ENCODE peak calls at places on chromosomes 16 and 17, in nine cellular contexts. X is Peyer's patch, V is adrenal gland, O is tibial artery, E is colonic mucosa, D is keratinocyte, P is astrocyte, A is PC-9, W is suprapubic skin. H is an unnamed sample.

GRCh38 chr17:50559674-50560184 is 786 bp upstream of the CACNA1G start:
- DNase-seq in A (no peak), P (peak), W (no peak), O (peak), E (peak), X (peak), D (no peak), V (peak), H (no peak)

GRCh38 chr16:64977211-64977920 is 144.5 kb downstream of the CDH11 start:
- DNase-seq in A (no peak), D (no peak), X (no peak), P (no peak), E (no peak), V (no peak), W (no peak), O (no peak), H (no peak)

GRCh38 chr16:8905168-8905762 is 23.1 kb downstream of the LITAFD start:
- DNase-seq in W (no peak), P (peak), D (no peak), A (peak), X (no peak), O (no peak), V (no peak), E (no peak), H (no peak)

GRCh38 chr16:68116256-68116853 is 31.2 kb downstream of the NFATC3 start:
- DNase-seq in A (no peak), P (peak), W (no peak), V (no peak), D (no peak), X (no peak), O (no peak), E (no peak), H (no peak)

GRCh38 chr16:89687092-89687940 is 827 bp downstream of the CDK10 start:
- DNase-seq in E (peak), W (peak), X (peak), D (no peak), A (peak), P (peak), V (no peak), O (no peak), H (peak)

GRCh38 chr17:8117980-8118768 is at the start of gene ALOXE3:
- DNase-seq in X (peak), E (peak), A (peak), O (no peak), V (peak), P (peak), D (peak), W (no peak), H (no peak)

GRCh38 chr16:71296584-71297133 is 7.5 kb upstream of the CMTR2 start:
- DNase-seq in D (no peak), A (no peak), P (no peak), W (no peak), V (no peak), X (no peak), E (no peak), O (no peak), H (no peak)

GRCh38 chr17:18999394-18999793 is 5.2 kb downstream of the FAM83G start:
- DNase-seq in D (no peak), X (no peak), A (no peak), E (no peak), W (no peak), V (no peak), P (no peak), O (no peak), H (no peak)

GRCh38 chr16:86823895-86824671 is 245.7 kb downstream of the FOXL1 start:
- DNase-seq in E (no peak), O (no peak), W (no peak), D (no peak), P (peak), X (no peak), V (no peak), A (no peak), H (no peak)

GRCh38 chr17:81429813-81430510 is 34.7 kb downstream of the BAHCC1 start:
- DNase-seq in O (no peak), X (no peak), E (no peak), V (peak), W (no peak), D (no peak), P (no peak), A (no peak), H (no peak)

GRCh38 chr17:63464691-63465090 is 12.2 kb upstream of the ACE start:
- DNase-seq in D (no peak), X (no peak), E (no peak), A (no peak), W (no peak), P (no peak), O (no peak), V (no peak), H (no peak)

GRCh38 chr16:87322833-87323726 is 5.9 kb upstream of the C16orf95 start:
- DNase-seq in V (peak), W (no peak), D (no peak), O (no peak), A (no peak), P (no peak), E (no peak), X (no peak), H (no peak)

GRCh38 chr17:75371981-75372380 is 33.5 kb downstream of the GRB2 start:
- DNase-seq in W (no peak), O (no peak), D (no peak), V (no peak), E (no peak), P (no peak), A (no peak), X (no peak), H (no peak)

GRCh38 chr16:89017543-89017942 is 40.5 kb upstream of the CBFA2T3 start:
- DNase-seq in X (no peak), P (no peak), D (no peak), W (peak), A (no peak), V (no peak), O (no peak), E (no peak), H (no peak)

GRCh38 chr16:66383551-66383950 is 17.1 kb downstream of the CDH5 start:
- DNase-seq in O (no peak), W (no peak), D (no peak), X (no peak), A (no peak), E (no peak), V (no peak), P (no peak), H (no peak)

GRCh38 chr16:81265658-81266451 is 27.4 kb downstream of the BCO1 start:
- DNase-seq in A (no peak), E (peak), O (peak), V (peak), W (no peak), D (no peak), X (peak), P (peak), H (no peak)

GRCh38 chr17:6856054-6856453 is 24.5 kb upstream of the TEKT1 start:
- DNase-seq in P (no peak), O (no peak), A (no peak), E (no peak), D (no peak), W (no peak), X (no peak), V (no peak), H (no peak)

GRCh38 chr17:19737305-19738072 is 10.6 kb downstream of the ALDH3A1 start:
- DNase-seq in V (no peak), D (no peak), P (no peak), A (no peak), W (no peak), X (no peak), O (no peak), E (no peak), H (no peak)

GRCh38 chr16:391885-392335 is 5.1 kb upstream of the NME4 start:
- DNase-seq in X (peak), P (peak), D (peak), O (no peak), A (peak), W (no peak), E (peak), V (no peak), H (peak)

GRCh38 chr17:37844158-37844976 is 79.8 kb upstream of the TBC1D3K start:
- DNase-seq in V (peak), D (no peak), O (peak), A (no peak), W (no peak), P (peak), E (peak), X (peak), H (peak)

GRCh38 chr17:15341385-15341849 is at the start of gene TEKT3:
- DNase-seq in D (no peak), X (peak), A (no peak), V (peak), P (peak), O (peak), E (peak), W (peak), H (no peak)

GRCh38 chr16:49923411-49923810 is 67.5 kb upstream of the ZNF423 start:
- DNase-seq in X (no peak), D (no peak), E (no peak), A (no peak), P (no peak), W (no peak), V (no peak), O (no peak), H (no peak)

GRCh38 chr17:32483451-32484019 is 3.3 kb upstream of the CDK5R1 start:
- DNase-seq in A (peak), O (peak), P (peak), V (peak), D (no peak), X (peak), E (peak), W (peak), H (peak)

GRCh38 chr17:76938009-76938408 is 69.8 kb downstream of the MGAT5B start:
- DNase-seq in E (no peak), W (no peak), P (no peak), A (no peak), D (no peak), O (no peak), X (no peak), V (no peak), H (no peak)

GRCh38 chr17:36920032-36921000 is 17.0 kb upstream of the LHX1 start:
- DNase-seq in X (no peak), A (peak), D (no peak), P (peak), O (no peak), V (no peak), W (no peak), E (no peak), H (no peak)

GRCh38 chr16:83356266-83356665 is 451.5 kb upstream of the HSBP1 start:
- DNase-seq in P (peak), X (no peak), D (peak), V (peak), O (no peak), E (no peak), A (no peak), W (no peak), H (no peak)

GRCh38 chr16:69724981-69725479 is 1.3 kb downstream of the NQO1 start:
- DNase-seq in D (no peak), A (no peak), W (no peak), V (no peak), P (no peak), X (peak), O (no peak), E (no peak), H (no peak)

GRCh38 chr16:75264531-75264998 is 13.1 kb upstream of the BCAR1 start:
- DNase-seq in O (peak), X (no peak), W (no peak), E (no peak), P (no peak), V (peak), A (no peak), D (no peak), H (peak)

GRCh38 chr17:59652119-59652518 is 32.4 kb downstream of the CLTC start:
- DNase-seq in D (no peak), A (no peak), O (no peak), V (no peak), E (no peak), W (no peak), X (no peak), P (peak), H (no peak)

GRCh38 chr17:65057520-65058075 is 1.1 kb upstream of the GNA13 start:
- DNase-seq in O (no peak), W (no peak), E (peak), X (peak), D (no peak), V (peak), A (no peak), P (no peak), H (no peak)

GRCh38 chr17:65060855-65061254 is 4.3 kb upstream of the GNA13 start:
- DNase-seq in E (no peak), D (no peak), X (no peak), W (no peak), V (no peak), P (no peak), A (no peak), O (no peak), H (no peak)

GRCh38 chr17:65058151-65058550 is 1.6 kb upstream of the GNA13 start:
- DNase-seq in P (no peak), A (no peak), X (no peak), O (no peak), W (no peak), E (no peak), D (no peak), V (no peak), H (no peak)

GRCh38 chr17:65055708-65056638 is 567 bp downstream of the GNA13 start:
- DNase-seq in P (peak), D (no peak), A (peak), V (peak), X (peak), O (peak), E (peak), W (peak), H (peak)

GRCh38 chr17:65058615-65059014 is 2.1 kb upstream of the GNA13 start:
- DNase-seq in X (no peak), V (no peak), P (no peak), E (no peak), A (no peak), O (no peak), D (no peak), W (no peak), H (no peak)
- H3K27ac ChIP-seq in X (no peak), V (no peak), P (no peak), E (peak), A (no peak), O (no peak), D (peak), W (peak), H (no peak)

GRCh38 chr17:34852614-34853013 is 108.6 kb downstream of the CCT6B start:
- DNase-seq in V (no peak), O (no peak), P (no peak), D (no peak), W (no peak), X (no peak), A (no peak), E (no peak), H (no peak)
- TF ChIP-seq CTCF in V (no peak), O (no peak), P (no peak), D (no peak), W (no peak), X (no peak), A (no peak), E (no peak), H (no peak)

DNA sequence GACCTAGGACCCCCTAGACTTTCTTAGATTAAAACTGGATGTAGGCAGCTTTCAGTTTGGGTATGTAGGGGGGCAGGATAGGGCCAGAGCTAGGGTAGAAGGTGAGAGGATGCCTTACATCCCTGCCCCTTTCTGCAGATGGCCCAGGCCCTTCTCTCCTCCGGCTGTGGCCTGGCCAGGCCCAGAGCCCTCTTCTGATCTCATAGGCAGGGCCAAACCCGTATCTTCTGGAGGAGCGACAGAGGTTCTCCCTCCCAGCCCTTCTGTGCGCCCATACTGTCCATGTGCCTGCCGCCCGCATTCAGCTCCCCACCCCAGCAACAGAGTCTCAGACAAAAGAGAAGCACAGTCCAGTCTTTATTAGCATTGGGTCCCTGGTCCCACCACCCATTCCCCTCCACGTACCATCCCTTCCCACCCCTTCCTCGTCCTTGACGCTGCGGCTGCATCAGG is 2.0 kb upstream of the TSPOAP1 start:
- DNase-seq in A (no peak), X (no peak), W (no peak), D (no peak), V (no peak), E (no peak), O (no peak), P (no peak), H (no peak)
- H3K27ac ChIP-seq in A (no peak), X (peak), W (peak), D (no peak), V (no peak), E (peak), O (no peak), P (no peak), H (no peak)

DNA sequence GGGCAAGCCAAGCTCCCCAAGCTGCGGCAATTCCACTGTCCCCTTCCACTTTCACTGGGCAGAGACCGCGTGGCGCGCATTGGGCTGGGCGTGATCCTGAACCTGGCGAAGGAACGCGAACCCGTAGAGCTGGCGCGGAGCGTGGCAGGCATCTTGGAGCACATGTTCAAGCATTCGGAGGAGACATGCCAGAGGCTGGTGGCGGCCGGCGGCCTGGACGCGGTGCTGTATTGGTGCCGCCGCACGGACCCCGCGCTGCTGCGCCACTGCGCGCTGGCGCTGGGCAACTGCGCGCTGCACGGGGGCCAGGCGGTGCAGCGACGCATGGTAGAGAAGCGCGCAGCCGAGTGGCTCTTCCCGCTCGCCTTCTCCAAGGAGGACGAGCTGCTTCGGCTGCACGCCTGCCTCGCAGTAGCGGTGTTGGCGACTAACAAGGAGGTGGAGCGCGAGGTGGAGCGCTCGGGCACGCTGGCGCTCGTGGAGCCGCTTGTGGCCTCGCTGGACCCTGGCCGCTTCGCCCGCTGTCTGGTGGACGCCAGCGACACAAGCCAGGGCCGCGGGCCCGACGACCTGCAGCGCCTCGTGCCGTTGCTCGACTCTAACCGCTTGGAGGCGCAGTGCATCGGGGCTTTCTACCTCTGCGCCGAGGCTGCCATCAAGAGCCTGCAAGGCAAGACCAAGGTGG is 9.8 kb downstream of the SARM1 start:
- DNase-seq in X (peak), W (no peak), D (no peak), E (peak), O (no peak), V (no peak), A (no peak), P (no peak), H (no peak)
- TF ChIP-seq CTCF in X (no peak), W (peak), D (peak), E (peak), O (no peak), V (no peak), A (no peak), P (no peak), H (no peak)

DNA sequence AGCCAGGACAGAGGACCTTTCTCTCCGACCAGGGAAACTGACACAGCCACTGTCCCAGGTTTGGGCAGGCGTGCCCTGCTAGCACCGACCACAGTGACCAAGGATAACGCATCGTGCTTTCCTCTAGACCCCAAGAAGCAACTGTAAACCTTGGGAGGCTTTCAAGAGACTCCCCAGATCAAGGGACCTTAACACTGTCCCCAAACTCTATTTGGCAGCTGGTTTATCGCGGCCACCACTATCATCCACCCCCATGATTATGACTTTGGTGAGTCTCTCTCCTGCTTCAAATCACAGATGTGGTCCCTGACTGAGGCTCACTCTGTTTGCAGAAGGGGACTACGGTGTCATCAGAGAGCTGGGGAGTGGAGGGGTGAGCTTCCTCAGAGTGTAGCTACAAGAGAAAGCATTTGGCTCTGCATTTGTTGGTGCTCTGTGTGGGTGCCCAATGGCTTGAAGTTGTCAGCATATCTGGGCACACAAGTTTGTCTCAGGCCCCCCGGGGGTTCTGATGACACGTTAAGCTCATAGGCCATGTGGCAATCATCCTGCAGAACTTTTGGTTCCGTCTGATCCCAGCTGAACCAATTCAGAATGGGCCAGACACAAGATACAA is 408.0 kb downstream of the SLC39A11 start:
- DNase-seq in E (no peak), A (no peak), X (no peak), D (no peak), V (no peak), O (no peak), P (no peak), W (no peak), H (no peak)
- H3K27ac ChIP-seq in E (peak), A (peak), X (peak), D (peak), V (no peak), O (peak), P (peak), W (no peak), H (no peak)

DNA sequence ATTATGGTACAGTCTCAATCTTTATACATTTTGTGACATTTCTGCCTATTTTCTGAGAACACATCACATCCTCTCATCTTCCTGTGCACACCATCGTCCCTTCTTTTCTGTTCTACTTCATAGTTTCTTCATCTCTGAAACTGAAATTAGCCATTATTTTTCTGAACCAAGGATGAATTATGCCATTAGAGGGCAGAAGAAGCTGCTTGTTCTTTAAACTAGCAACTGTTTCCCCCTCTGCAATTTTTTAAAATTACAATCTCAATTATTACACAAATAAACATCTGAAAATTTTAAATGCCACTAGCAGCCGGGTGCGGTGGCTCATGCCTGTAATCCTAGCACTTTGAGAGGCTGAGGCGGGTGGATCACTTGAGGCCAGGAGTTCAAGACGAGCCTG is 41.3 kb downstream of the RBBP6 start:
- DNase-seq in D (no peak), V (no peak), E (no peak), O (no peak), P (peak), A (no peak), X (no peak), W (no peak), H (no peak)
- TF ChIP-seq CTCF in D (peak), V (peak), E (no peak), O (peak), P (peak), A (peak), X (no peak), W (peak), H (no peak)

H was measured in coronary artery.